ENCODE peak calls at places on chromosomes 6 and 20, in seven cellular contexts. A is endodermal cell, O is bronchial epithelial cell, Q is neural progenitor cell, D is psoas muscle, G is body of pancreas, Y is kidney. E is an unnamed sample. For H3K36me3, the result is how much of the 10 kb centered on the place peaks cover.

GRCh38 chr6:10526156-10526555 is 5.0 kb downstream of the GCNT2 start:
- DNase-seq in A (no peak), O (peak), Q (no peak), D (no peak), G (no peak), Y (no peak), E (no peak)

GRCh38 chr6:29992792-29993191 is 50.5 kb downstream of the HLA-A start:
- DNase-seq in A (no peak), O (peak), Q (no peak), D (no peak), G (no peak), Y (no peak), E (no peak)

GRCh38 chr6:30643656-30644055 is 3.3 kb upstream of the C6orf136 start:
- DNase-seq in A (no peak), O (no peak), Q (no peak), D (no peak), G (no peak), Y (no peak), E (no peak)

GRCh38 chr20:62288535-62289105 is 14.2 kb upstream of the ADRM1 start:
- DNase-seq in A (no peak), O (no peak), Q (no peak), D (no peak), G (no peak), Y (peak), E (no peak)

GRCh38 chr6:131381052-131381451 is 192.0 kb upstream of the ARG1 start:
- DNase-seq in A (no peak), O (no peak), Q (no peak), D (no peak), G (no peak), Y (no peak), E (no peak)

GRCh38 chr6:14286634-14287428 is 169.3 kb downstream of the CD83 start:
- DNase-seq in A (peak), O (no peak), Q (no peak), D (no peak), G (no peak), Y (no peak), E (peak)

GRCh38 chr20:32539063-32539816 is 45.9 kb downstream of the NOL4L start:
- DNase-seq in A (no peak), O (no peak), Q (no peak), D (no peak), G (no peak), Y (no peak), E (no peak)

GRCh38 chr20:62812181-62812906 is 4.5 kb upstream of the COL9A3 start:
- DNase-seq in A (no peak), O (no peak), Q (no peak), D (no peak), G (no peak), Y (no peak), E (no peak)

GRCh38 chr20:60447703-60448102 is 489.5 kb downstream of the CDH26 start:
- DNase-seq in A (no peak), O (no peak), Q (no peak), D (no peak), G (no peak), Y (no peak), E (no peak)

GRCh38 chr20:10962937-10963336 is 289.1 kb upstream of the JAG1 start:
- DNase-seq in A (no peak), O (no peak), Q (no peak), D (no peak), G (no peak), Y (no peak), E (no peak)

GRCh38 chr6:79353226-79353625 is 118.7 kb upstream of the HMGN3 start:
- DNase-seq in A (no peak), O (peak), Q (no peak), D (no peak), G (no peak), Y (no peak), E (no peak)

GRCh38 chr20:39691151-39691862 is 729.2 kb downstream of the DHX35 start:
- DNase-seq in A (no peak), O (peak), Q (no peak), D (no peak), G (no peak), Y (no peak), E (no peak)

GRCh38 chr20:44251284-44251683 is 4.2 kb downstream of the GDAP1L1 start:
- DNase-seq in A (no peak), O (no peak), Q (no peak), D (no peak), G (no peak), Y (no peak), E (no peak)

GRCh38 chr20:33658510-33658909 is 3.6 kb upstream of the C20orf144 start:
- DNase-seq in A (peak), O (no peak), Q (no peak), D (no peak), G (no peak), Y (no peak), E (no peak)

GRCh38 chr20:33658929-33659328 is 3.2 kb upstream of the C20orf144 start:
- DNase-seq in A (no peak), O (no peak), Q (no peak), D (no peak), G (no peak), Y (no peak), E (no peak)

GRCh38 chr20:33656783-33657703 is 5.1 kb upstream of the C20orf144 start:
- DNase-seq in A (no peak), O (no peak), Q (no peak), D (no peak), G (no peak), Y (peak), E (no peak)

GRCh38 chr20:33656010-33656782 is 5.9 kb upstream of the C20orf144 start:
- DNase-seq in A (peak), O (no peak), Q (no peak), D (no peak), G (no peak), Y (peak), E (no peak)

GRCh38 chr20:33657704-33658095 is 4.4 kb upstream of the C20orf144 start:
- DNase-seq in A (no peak), O (no peak), Q (no peak), D (no peak), G (no peak), Y (peak), E (no peak)
- H3K36me3 ChIP-seq in A (under half), O (under half), Q (under half), D (half or more), G (under half), Y (under half), E (under half)

GRCh38 chr6:44305200-44305725 is 7.9 kb downstream of the AARS2 start:
- DNase-seq in A (peak), O (no peak), Q (no peak), D (no peak), G (no peak), Y (no peak), E (no peak)
- H3K36me3 ChIP-seq in A (half or more), O (half or more), Q (under half), D (half or more), G (under half), Y (under half), E (under half)

GRCh38 chr6:166505133-166505905 is 81.2 kb downstream of the RAMACL start:
- DNase-seq in A (no peak), O (no peak), Q (no peak), D (no peak), G (no peak), Y (no peak), E (no peak)
- H3K36me3 ChIP-seq in A (under half), O (under half), Q (under half), D (half or more), G (under half), Y (under half), E (under half)

DNA sequence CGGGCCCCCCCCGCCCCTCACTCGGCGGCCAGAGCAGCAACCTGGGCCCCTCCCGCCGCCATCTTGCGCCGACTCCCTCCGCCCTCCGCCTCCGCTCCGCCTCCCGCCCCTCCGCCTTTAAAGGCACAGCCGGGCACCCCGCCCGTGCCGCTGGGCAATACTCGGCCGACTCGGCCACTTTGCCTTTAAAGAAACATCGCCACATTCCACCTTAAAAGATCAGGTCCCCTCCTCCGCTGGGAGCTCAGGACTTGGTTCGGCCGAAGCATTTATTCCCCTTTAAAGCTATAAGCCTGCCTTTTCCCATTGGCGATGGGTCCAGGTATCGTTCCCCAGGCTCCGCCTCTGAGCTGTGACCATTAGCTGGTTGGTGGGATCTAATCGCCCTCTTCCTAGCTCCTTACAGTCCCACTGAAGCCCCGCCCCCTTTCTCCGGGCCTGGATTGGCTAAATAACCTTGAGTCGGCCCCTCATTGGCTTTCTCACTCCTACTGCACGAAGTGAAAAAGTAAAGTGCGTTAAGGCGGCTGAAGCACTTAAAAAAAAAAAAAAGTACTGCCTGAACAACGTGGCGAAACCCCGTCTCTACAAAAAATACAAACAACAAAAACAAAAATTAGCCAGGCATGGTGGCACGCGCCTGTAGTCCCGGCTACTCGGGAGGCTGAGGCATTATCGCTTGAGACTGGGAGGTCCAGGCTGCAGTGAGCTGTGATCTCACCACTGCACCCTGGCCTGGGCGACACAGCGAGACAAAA is at the start of gene ZBTB22:
- DNase-seq in A (peak), O (peak), Q (peak), D (peak), G (peak), Y (peak), E (peak)
- H3K36me3 ChIP-seq in A (under half), O (under half), Q (under half), D (under half), G (under half), Y (under half), E (under half)

DNA sequence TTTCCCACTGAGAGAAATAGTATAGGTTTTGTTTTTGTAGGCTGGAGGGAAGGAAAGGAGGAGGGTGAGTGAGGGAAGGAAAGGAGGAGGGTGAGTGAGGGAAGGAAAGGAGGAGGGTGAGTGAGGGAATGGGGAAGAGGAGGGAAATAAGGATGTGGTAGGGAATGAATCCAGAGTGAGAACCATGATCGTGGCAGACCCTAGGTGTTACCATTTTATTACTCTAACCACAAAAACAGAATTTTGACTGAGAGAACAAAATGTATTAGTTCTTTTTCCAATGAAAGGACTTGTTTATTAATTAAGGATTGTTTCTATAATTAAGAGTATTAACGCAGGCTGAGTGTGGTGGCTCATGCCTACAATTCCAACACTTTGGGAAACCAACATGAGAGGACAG is 16.4 kb downstream of the SSR1 start:
- DNase-seq in A (no peak), O (no peak), Q (no peak), D (no peak), G (no peak), Y (no peak), E (no peak)
- H3K36me3 ChIP-seq in A (half or more), O (under half), Q (half or more), D (half or more), G (under half), Y (under half), E (half or more)

DNA sequence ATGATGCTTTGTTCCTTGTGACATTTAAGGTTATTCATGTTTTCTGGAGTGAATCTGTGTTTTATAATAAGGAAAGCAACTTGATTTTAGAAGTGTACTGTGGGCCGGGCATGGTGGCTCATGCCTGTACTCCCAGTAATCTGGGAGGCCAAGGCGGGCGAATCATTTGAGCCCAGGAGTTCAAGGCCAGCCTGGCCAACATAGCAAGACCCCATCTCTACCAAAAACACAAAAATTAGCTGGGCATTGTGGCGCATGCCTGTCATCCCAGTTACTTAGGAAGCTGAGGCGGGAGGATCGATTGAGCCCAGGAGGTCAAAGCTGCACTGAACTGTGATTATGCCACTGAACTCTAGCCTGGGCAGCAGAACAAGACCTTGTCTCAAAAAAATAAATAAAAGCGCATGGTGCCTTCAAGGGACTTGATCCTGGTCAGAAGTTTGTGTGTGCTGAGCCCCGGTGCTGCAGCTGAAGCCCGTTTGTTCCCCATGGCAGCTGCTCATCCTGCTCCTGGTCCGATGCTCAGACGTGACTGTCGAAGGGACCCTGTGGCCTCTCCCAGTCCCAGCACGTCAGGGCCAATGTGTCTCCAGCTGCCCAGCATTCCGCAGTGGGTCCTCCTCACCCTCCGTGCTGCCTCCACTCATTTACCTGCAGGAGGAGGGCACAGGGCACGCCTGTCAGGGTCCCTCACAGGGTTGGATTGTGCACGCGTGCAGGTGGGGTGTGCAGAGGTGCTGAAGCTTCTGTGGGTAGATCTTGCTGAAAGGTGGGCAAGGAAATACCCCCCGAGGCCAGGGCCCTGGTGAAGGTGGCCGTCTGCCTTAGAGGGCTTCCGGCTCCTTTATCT is 18.3 kb downstream of the ENTPD6 start:
- DNase-seq in A (no peak), O (no peak), Q (no peak), D (no peak), G (no peak), Y (no peak), E (no peak)
- H3K36me3 ChIP-seq in A (half or more), O (under half), Q (under half), D (half or more), G (under half), Y (under half), E (under half)

GRCh38 chr6:69732045-69732444 is 64.8 kb downstream of the LMBRD1 start:
- DNase-seq in A (no peak), O (peak), Q (no peak), D (no peak), G (no peak), Y (no peak), E (no peak)

GRCh38 chr6:69729870-69730449 is 66.8 kb downstream of the LMBRD1 start:
- DNase-seq in A (no peak), O (peak), Q (no peak), D (no peak), G (no peak), Y (no peak), E (no peak)

GRCh38 chr6:69732640-69733039 is 64.2 kb downstream of the LMBRD1 start:
- DNase-seq in A (no peak), O (peak), Q (no peak), D (no peak), G (no peak), Y (no peak), E (no peak)

GRCh38 chr6:69735029-69735428 is 61.8 kb downstream of the LMBRD1 start:
- DNase-seq in A (no peak), O (peak), Q (no peak), D (no peak), G (no peak), Y (no peak), E (no peak)
- H3K36me3 ChIP-seq in A (under half), O (under half), Q (under half), D (under half), G (under half), Y (under half), E (under half)

GRCh38 chr20:34578521-34579147 is 20.1 kb downstream of the MAP1LC3A start:
- DNase-seq in A (no peak), O (no peak), Q (no peak), D (peak), G (no peak), Y (no peak), E (no peak)
- H3K36me3 ChIP-seq in A (under half), O (under half), Q (under half), D (under half), G (under half), Y (under half), E (under half)